ENCODE peak calls at places on chromosomes 2 and 18, in five cellular contexts. I is HFFc6; D is activated naive CD4-positive, alpha-beta T cell treated with anti-CD3 and anti-CD28 coated beads, Interleukin-2, amount 10 ng/mL, durations not matched to agents 7 days and 5 days; R is pancreas; O is iPS-NIHi11. K is an unnamed sample.

GRCh38 chr18:49072524-49072934 is 121.8 kb upstream of the SMAD7 start:
- DNase-seq in R (no peak), O (no peak), D (no peak), I (no peak), K (no peak)

GRCh38 chr2:3535467-3535793 is 16.1 kb upstream of the ADI1 start:
- DNase-seq in D (no peak), O (no peak), I (no peak), R (no peak), K (no peak)

GRCh38 chr2:144131042-144131441 is 388.9 kb downstream of the ZEB2 start:
- DNase-seq in R (no peak), I (peak), D (no peak), O (no peak), K (no peak)

GRCh38 chr2:70385966-70386595 is 84.2 kb upstream of the FAM136A start:
- DNase-seq in I (peak), O (peak), R (no peak), D (no peak), K (no peak)

GRCh38 chr2:146214394-146214929 is 1630.4 kb upstream of the ACVR2A start:
- DNase-seq in D (no peak), O (no peak), R (peak), I (no peak), K (no peak)

GRCh38 chr2:46847185-46847710 is 68.4 kb downstream of the MCFD2 start:
- DNase-seq in R (peak), I (peak), D (no peak), O (peak), K (peak)

GRCh38 chr18:79315589-79315988 is 80.1 kb upstream of the NFATC1 start:
- DNase-seq in O (no peak), I (no peak), R (no peak), D (no peak), K (no peak)

GRCh38 chr18:11572201-11572600 is 37.2 kb upstream of the SLC35G4 start:
- DNase-seq in I (no peak), O (no peak), D (no peak), R (no peak), K (no peak)

GRCh38 chr2:191151315-191151698 is 513 bp upstream of the STAT4 start:
- DNase-seq in R (no peak), O (no peak), I (no peak), D (no peak), K (no peak)

GRCh38 chr18:12085786-12086185 is 7.9 kb upstream of the ANKRD62 start:
- DNase-seq in I (no peak), R (peak), D (no peak), O (no peak), K (no peak)

GRCh38 chr2:149994057-149994728 is 406.6 kb upstream of the MMADHC start:
- DNase-seq in O (peak), I (peak), R (peak), D (no peak), K (peak)

GRCh38 chr18:65124633-65125032 is 626.2 kb upstream of the CDH7 start:
- DNase-seq in D (no peak), I (no peak), R (no peak), O (no peak), K (no peak)

GRCh38 chr18:25189391-25190185 is 162.4 kb downstream of the ZNF521 start:
- DNase-seq in I (no peak), O (no peak), R (no peak), D (no peak), K (no peak)

GRCh38 chr2:204122425-204122824 is 185.9 kb downstream of the ICOS start:
- DNase-seq in O (no peak), I (no peak), R (no peak), D (no peak), K (no peak)

GRCh38 chr2:11533278-11534077 is at the start of gene GREB1:
- DNase-seq in D (no peak), O (no peak), R (no peak), I (peak), K (no peak)

GRCh38 chr2:138500592-138501426 is 761 bp upstream of the SPOPL start:
- DNase-seq in I (no peak), O (peak), D (no peak), R (no peak), K (no peak)

GRCh38 chr2:140338827-140339226 is 1558.6 kb upstream of the NXPH2 start:
- DNase-seq in D (no peak), R (no peak), I (no peak), O (no peak), K (no peak)

GRCh38 chr2:111905990-111906735 is 7.8 kb downstream of the MERTK start:
- DNase-seq in D (no peak), I (no peak), O (no peak), R (no peak), K (no peak)

GRCh38 chr2:172102858-172103359 is at the start of gene DLX2:
- DNase-seq in D (peak), R (peak), O (peak), I (peak), K (peak)

GRCh38 chr2:174062934-174063333 is 97.8 kb upstream of the SP3 start:
- DNase-seq in R (no peak), I (no peak), O (peak), D (no peak), K (no peak)

K was measured in skeletal muscle cell.